ENCODE peak calls at places on chromosomes 7 and 10, in six cellular contexts. Q, V, X, T, E and C are unnamed samples.

GRCh38 chr10:70378122-70378521 is 4.3 kb downstream of the LRRC20 start:
- DNase-seq in Q (no peak), E (no peak), T (no peak), X (peak; percentile 99), V (no peak), C (no peak)

GRCh38 chr7:77428777-77429231 is 12.7 kb upstream of the GSAP start:
- DNase-seq in T (no peak), Q (no peak), E (no peak), X (peak; percentile 47), V (no peak), C (no peak)

GRCh38 chr7:129514683-129515082 is 12.4 kb downstream of the SMKR1 start:
- DNase-seq in E (no peak), T (no peak), Q (no peak), X (peak; percentile 25), V (no peak), C (no peak)

GRCh38 chr10:89421018-89421476 is 6.7 kb downstream of the IFIT5 start:
- DNase-seq in E (no peak), X (no peak), T (no peak), Q (no peak), V (no peak), C (no peak)

GRCh38 chr7:81074406-81074805 is 155.6 kb upstream of the SEMA3C start:
- DNase-seq in V (no peak), X (no peak), T (no peak), Q (no peak), E (no peak), C (no peak)

GRCh38 chr7:55043691-55044090 is 24.9 kb downstream of the EGFR start:
- DNase-seq in V (no peak), T (no peak), E (no peak), Q (no peak), X (no peak), C (no peak)

GRCh38 chr10:77564781-77565589 is 72.6 kb downstream of the KCNMA1 start:
- DNase-seq in E (no peak), V (no peak), T (no peak), Q (no peak), X (peak; percentile 97), C (no peak)

GRCh38 chr7:107692501-107692900 is 31.9 kb downstream of the SLC26A4 start:
- DNase-seq in Q (no peak), X (no peak), E (no peak), T (no peak), V (no peak), C (no peak)

GRCh38 chr10:131577178-131577555 is 265.6 kb upstream of the TCERG1L start:
- DNase-seq in V (no peak), X (no peak), T (no peak), E (no peak), Q (no peak), C (no peak)

GRCh38 chr7:142012825-142013506 is 17.3 kb downstream of the MGAM start:
- DNase-seq in V (no peak), Q (no peak), E (no peak), X (peak; percentile 41), T (no peak), C (peak; percentile 71)

GRCh38 chr10:62636825-62637248 is 167.7 kb upstream of the ADO start:
- DNase-seq in Q (peak; percentile 62), X (no peak), E (no peak), V (no peak), T (no peak), C (peak; percentile 76)